ENCODE peak calls at places on chromosomes 5 and 9, in eight cellular contexts. V is HepG2; B is kidney; O is gastrocnemius medialis; E is IMR-90; Q is transverse colon; G is CD8-positive, alpha-beta memory T cell; U is endodermal cell. C is an unnamed sample.

GRCh38 chr5:34014614-34015013 is 6.8 kb upstream of the AMACR start:
- DNase-seq in Q (peak; percentile 35), O (no peak), U (no peak), E (no peak), G (no peak), B (no peak), V (no peak), C (no peak)

GRCh38 chr5:137629646-137630045 is 106.2 kb downstream of the KLHL3 start:
- DNase-seq in O (no peak), V (peak; percentile 41), E (peak; percentile 63), B (no peak), Q (no peak), G (no peak), U (peak; percentile 77), C (peak; percentile 67)

GRCh38 chr9:5499889-5500398 is 10.4 kb upstream of the PDCD1LG2 start:
- DNase-seq in G (no peak), Q (no peak), B (no peak), U (no peak), O (no peak), E (peak; percentile 68), V (no peak), C (no peak)

GRCh38 chr9:97982719-97983523 is at the start of gene ANP32B:
- DNase-seq in B (peak; percentile 97), O (peak; percentile 73), Q (peak; percentile 94), E (peak; percentile 89), U (peak; percentile 94), V (peak; percentile 67), G (peak; percentile 88), C (peak; percentile 94)

GRCh38 chr5:171721469-171721868 is 64.1 kb upstream of the SMIM23 start:
- DNase-seq in B (no peak), O (no peak), U (peak; percentile 39), Q (no peak), E (no peak), V (no peak), G (no peak), C (no peak)

GRCh38 chr5:107893642-107894041 is 222.9 kb upstream of the EFNA5 start:
- DNase-seq in O (no peak), V (no peak), Q (no peak), B (no peak), E (peak; percentile 32), G (no peak), U (no peak), C (no peak)

GRCh38 chr9:129650680-129651235 is 8.8 kb upstream of the ASB6 start:
- DNase-seq in O (no peak), E (no peak), V (no peak), G (no peak), B (no peak), Q (no peak), U (no peak), C (no peak)

GRCh38 chr9:94918038-94918753 is 191.7 kb downstream of the AOPEP start:
- DNase-seq in Q (no peak), V (peak; percentile 30), U (peak; percentile 40), E (no peak), G (no peak), O (no peak), B (no peak), C (no peak)

GRCh38 chr5:15621094-15621493 is 121.1 kb downstream of the FBXL7 start:
- DNase-seq in V (no peak), Q (no peak), O (no peak), G (no peak), E (peak; percentile 20), U (no peak), B (no peak), C (no peak)

GRCh38 chr5:137619191-137619870 is 116.6 kb downstream of the KLHL3 start:
- DNase-seq in V (no peak), U (peak; percentile 10), O (peak; percentile 54), Q (no peak), B (no peak), G (no peak), E (peak; percentile 81), C (no peak)

GRCh38 chr5:109849478-109850088 is 159.9 kb downstream of the MAN2A1 start:
- DNase-seq in G (no peak), U (no peak), Q (no peak), E (no peak), O (no peak), V (no peak), B (no peak), C (no peak)

GRCh38 chr5:172414618-172415599 is 39.4 kb downstream of the SH3PXD2B start:
- DNase-seq in O (no peak), B (no peak), G (no peak), V (peak; percentile 94), E (no peak), Q (peak; percentile 47), U (no peak), C (no peak)

GRCh38 chr5:144697847-144698262 is 527.2 kb downstream of the KCTD16 start:
- DNase-seq in U (no peak), Q (no peak), V (no peak), E (peak; percentile 97), O (no peak), B (no peak), G (no peak), C (no peak)

GRCh38 chr9:35615981-35616680 is 2.1 kb downstream of the CD72 start:
- DNase-seq in Q (no peak), E (no peak), G (no peak), B (no peak), O (no peak), V (no peak), U (peak; percentile 63), C (peak; percentile 34)

GRCh38 chr9:133621868-133622267 is 12.7 kb upstream of the FAM163B start:
- DNase-seq in V (no peak), E (no peak), Q (no peak), O (no peak), G (no peak), U (no peak), B (peak; percentile 21), C (no peak)

GRCh38 chr9:40927260-40927631 is 201.2 kb downstream of the FOXD4L6 start:
- DNase-seq in O (no peak), Q (no peak), V (no peak), B (no peak), E (no peak), U (peak; percentile 17), G (no peak), C (no peak)

GRCh38 chr5:179141867-179142266 is 81.7 kb downstream of the ZNF354C start:
- DNase-seq in B (no peak), U (no peak), O (no peak), E (no peak), V (no peak), G (no peak), Q (no peak), C (no peak)

GRCh38 chr5:82639393-82640144 is 361.4 kb upstream of the RPS23 start:
- DNase-seq in V (no peak), U (no peak), E (peak; percentile 10), G (no peak), B (no peak), Q (no peak), O (no peak), C (no peak)

GRCh38 chr5:139635606-139636206 is 12.4 kb upstream of the CXXC5 start:
- DNase-seq in Q (peak; percentile 87), G (no peak), O (peak; percentile 70), E (peak; percentile 95), U (peak; percentile 82), V (peak; percentile 70), B (peak; percentile 95), C (peak; percentile 75)

GRCh38 chr5:132483101-132483500 is 7.5 kb downstream of the IRF1 start:
- DNase-seq in U (no peak), O (no peak), E (no peak), Q (peak; percentile 5), G (no peak), V (no peak), B (no peak), C (no peak)

GRCh38 chr9:121885345-121885901 is 207.7 kb downstream of the TTLL11 start:
- DNase-seq in E (peak; percentile 86), Q (no peak), G (no peak), O (no peak), U (no peak), V (no peak), B (no peak), C (no peak)

GRCh38 chr5:123487298-123487697 is 24.7 kb upstream of the CSNK1G3 start:
- DNase-seq in U (no peak), O (no peak), E (peak; percentile 47), G (no peak), V (no peak), Q (no peak), B (no peak), C (no peak)
- H3K4me3 ChIP-seq in U (no peak overlapping the region), O (no peak overlapping the region), E (no peak overlapping the region), G (no peak overlapping the region), V (no peak overlapping the region), Q (no peak overlapping the region), B (no peak overlapping the region), C (no peak overlapping the region)

GRCh38 chr5:154758501-154758900 is 3.3 kb downstream of the LARP1 start:
- DNase-seq in G (no peak), Q (no peak), E (peak; percentile 16), U (no peak), V (no peak), B (no peak), O (no peak), C (no peak)

GRCh38 chr5:154756871-154757646 is 1.9 kb downstream of the LARP1 start:
- DNase-seq in O (peak; percentile 55), V (no peak), U (peak; percentile 72), E (peak; percentile 30), G (peak; percentile 46), Q (peak; percentile 53), B (peak; percentile 87), C (peak; percentile 79)

GRCh38 chr5:154757647-154758406 is 2.6 kb downstream of the LARP1 start:
- DNase-seq in E (peak; percentile 22), B (no peak), V (no peak), G (no peak), Q (peak; percentile 18), U (no peak), O (no peak), C (no peak)

GRCh38 chr5:154761062-154761740 is 6.0 kb downstream of the LARP1 start:
- DNase-seq in U (peak; percentile 46), V (no peak), G (peak; percentile 19), E (no peak), O (no peak), B (no peak), Q (no peak), C (no peak)

DNA sequence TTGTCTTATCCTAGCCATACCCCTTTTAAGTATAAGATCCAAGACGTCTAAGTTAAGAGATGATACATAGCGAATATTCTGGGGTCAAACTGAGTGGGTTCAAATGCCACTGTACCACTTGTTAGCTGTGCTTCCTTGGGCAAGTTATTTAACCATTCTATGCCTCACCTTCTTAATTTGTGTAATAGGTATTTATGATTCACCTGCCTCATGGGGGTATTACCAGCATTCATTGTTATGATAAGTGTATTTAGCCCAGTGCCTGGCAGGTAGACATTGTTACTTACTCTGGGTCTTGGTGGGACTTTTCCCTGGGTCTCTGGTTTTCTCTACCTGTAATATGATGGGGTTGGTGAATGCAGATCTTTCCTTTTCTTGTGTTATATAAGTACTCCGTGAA is 3.8 kb downstream of the LARP1 start:
- DNase-seq in O (no peak), E (no peak), Q (no peak), B (no peak), G (no peak), V (no peak), U (no peak), C (peak; percentile 56)
- H3K4me3 ChIP-seq in O (peak overlapping the region; percentile 15), E (no peak overlapping the region), Q (no peak overlapping the region), B (peak overlapping the region; percentile 55), G (peak overlapping the region; percentile 27), V (peak overlapping the region; percentile 3), U (peak overlapping the region; percentile 82), C (no peak overlapping the region)

GRCh38 chr5:61431923-61432620 is 100.0 kb downstream of the ZSWIM6 start:
- DNase-seq in B (no peak), U (no peak), O (no peak), G (no peak), Q (no peak), E (no peak), V (no peak), C (no peak)
- H3K4me3 ChIP-seq in B (no peak overlapping the region), U (no peak overlapping the region), O (no peak overlapping the region), G (no peak overlapping the region), Q (no peak overlapping the region), E (no peak overlapping the region), V (no peak overlapping the region), C (no peak overlapping the region)

GRCh38 chr5:671459-672328 is 21.5 kb downstream of the TPPP start:
- DNase-seq in G (peak; percentile 54), E (peak; percentile 26), V (peak; percentile 57), U (peak; percentile 93), B (peak; percentile 86), O (peak; percentile 43), Q (peak; percentile 80), C (peak; percentile 95)
- H3K4me3 ChIP-seq in G (no peak overlapping the region), E (no peak overlapping the region), V (peak overlapping the region; percentile 28), U (no peak overlapping the region), B (no peak overlapping the region), O (no peak overlapping the region), Q (peak overlapping the region; percentile 21), C (no peak overlapping the region)

C was measured in H7.